ENCODE peak calls at places on chromosomes 4 and X, in ten cellular contexts. B is AG04450, E is ovary, O is mesendoderm, V is fibroblast of the aortic adventitia, D is cardiac fibroblast, Z is left ventricle myocardium inferior, A is fibroblast of villous mesenchyme, Q is tibial nerve, W is neural progenitor cell. T is an unnamed sample.

GRCh38 chr4:152785639-152786517 is 6.1 kb downstream of the ARFIP1 start:
- DNase-seq in B (no peak), E (no peak), O (no peak), V (peak), D (no peak), Z (no peak), A (no peak), Q (no peak), W (no peak), T (no peak)

GRCh38 chrX:112048707-112049106 is 33.9 kb downstream of the TRPC5 start:
- DNase-seq in B (no peak), E (no peak), O (peak), V (no peak), D (no peak), Z (no peak), A (no peak), Q (no peak), W (peak), T (no peak)

GRCh38 chr4:8580321-8581093 is at the start of gene GPR78:
- DNase-seq in B (no peak), E (peak), O (peak), V (peak), D (peak), Z (peak), A (peak), Q (no peak), W (peak), T (no peak)

GRCh38 chrX:134741801-134742200 is 83.5 kb upstream of the PLAC1 start:
- DNase-seq in B (no peak), E (no peak), O (no peak), V (no peak), D (no peak), Z (no peak), A (no peak), Q (no peak), W (no peak), T (no peak)

GRCh38 chrX:44431206-44431605 is 87.7 kb upstream of the EFHC2 start:
- DNase-seq in B (no peak), E (no peak), O (no peak), V (no peak), D (no peak), Z (no peak), A (peak), Q (no peak), W (no peak), T (peak)

GRCh38 chr4:24949970-24950369 is 37.1 kb upstream of the CCDC149 start:
- DNase-seq in B (no peak), E (no peak), O (no peak), V (no peak), D (no peak), Z (no peak), A (no peak), Q (no peak), W (no peak), T (no peak)

GRCh38 chrX:13126785-13127184 is 82.4 kb upstream of the FAM9C start:
- DNase-seq in B (no peak), E (no peak), O (no peak), V (peak), D (peak), Z (no peak), A (no peak), Q (no peak), W (no peak), T (no peak)

GRCh38 chr4:183012862-183013855 is 85.9 kb upstream of the WWC2 start:
- DNase-seq in B (no peak), E (no peak), O (peak), V (no peak), D (no peak), Z (no peak), A (no peak), Q (no peak), W (no peak), T (no peak)

GRCh38 chr4:152374606-152375285 is 161.1 kb downstream of the FBXW7 start:
- DNase-seq in B (no peak), E (no peak), O (peak), V (no peak), D (no peak), Z (no peak), A (no peak), Q (no peak), W (no peak), T (no peak)

GRCh38 chrX:38403834-38404233 is 51.4 kb downstream of the OTC start:
- DNase-seq in B (no peak), E (no peak), O (no peak), V (no peak), D (no peak), Z (no peak), A (no peak), Q (no peak), W (no peak), T (no peak)

GRCh38 chr4:113625902-113626301 is 135.6 kb downstream of the CAMK2D start:
- DNase-seq in B (no peak), E (no peak), O (no peak), V (no peak), D (no peak), Z (no peak), A (no peak), Q (no peak), W (no peak), T (no peak)

GRCh38 chrX:3371163-3371562 is 24.7 kb upstream of the MXRA5 start:
- DNase-seq in B (no peak), E (no peak), O (no peak), V (no peak), D (no peak), Z (no peak), A (no peak), Q (no peak), W (no peak), T (no peak)

GRCh38 chrX:117096528-117096927 is 633.8 kb upstream of the CT83 start:
- DNase-seq in B (no peak), E (no peak), O (no peak), V (no peak), D (no peak), Z (no peak), A (no peak), Q (no peak), W (no peak), T (no peak)

GRCh38 chr4:184403384-184403781 is 71.0 kb downstream of the IRF2 start:
- DNase-seq in B (no peak), E (no peak), O (no peak), V (no peak), D (no peak), Z (no peak), A (no peak), Q (no peak), W (no peak), T (no peak)

GRCh38 chrX:3711331-3711917 is 2.0 kb downstream of the PRKX start:
- DNase-seq in B (no peak), E (no peak), O (no peak), V (no peak), D (no peak), Z (peak), A (no peak), Q (no peak), W (no peak), T (no peak)

GRCh38 chrX:22171287-22172060 is 101.2 kb upstream of the CBLL2 start:
- DNase-seq in B (no peak), E (no peak), O (peak), V (no peak), D (no peak), Z (no peak), A (no peak), Q (no peak), W (peak), T (no peak)

GRCh38 chr4:103496800-103497199 is 223.0 kb downstream of the TACR3 start:
- DNase-seq in B (no peak), E (no peak), O (no peak), V (no peak), D (no peak), Z (no peak), A (no peak), Q (no peak), W (no peak), T (no peak)

GRCh38 chr4:123481034-123481433 is 84.4 kb downstream of the SPRY1 start:
- DNase-seq in B (peak), E (no peak), O (no peak), V (peak), D (no peak), Z (no peak), A (no peak), Q (no peak), W (no peak), T (peak)

GRCh38 chr4:81358173-81358572 is 113.5 kb downstream of the RASGEF1B start:
- DNase-seq in B (no peak), E (no peak), O (no peak), V (no peak), D (no peak), Z (no peak), A (no peak), Q (no peak), W (no peak), T (no peak)

GRCh38 chrX:12802741-12803140 is 11.5 kb downstream of the PRPS2 start:
- DNase-seq in B (no peak), E (no peak), O (no peak), V (no peak), D (no peak), Z (no peak), A (peak), Q (no peak), W (no peak), T (no peak)

GRCh38 chr4:80926446-80926845 is 104.1 kb upstream of the BMP3 start:
- DNase-seq in B (no peak), E (no peak), O (no peak), V (peak), D (peak), Z (no peak), A (no peak), Q (no peak), W (no peak), T (no peak)

GRCh38 chr4:84691170-84691691 is 108.3 kb downstream of the CDS1 start:
- DNase-seq in B (peak), E (no peak), O (peak), V (peak), D (peak), Z (no peak), A (peak), Q (no peak), W (no peak), T (peak)

GRCh38 chr4:54082168-54082567 is 17.8 kb upstream of the CHIC2 start:
- DNase-seq in B (peak), E (no peak), O (no peak), V (peak), D (peak), Z (no peak), A (peak), Q (no peak), W (no peak), T (peak)

GRCh38 chrX:102339312-102340298 is 92.6 kb downstream of the NXF2 start:
- DNase-seq in B (no peak), E (peak), O (no peak), V (no peak), D (no peak), Z (no peak), A (no peak), Q (no peak), W (no peak), T (no peak)

GRCh38 chrX:97616883-97617510 is 733.3 kb downstream of the RPA4 start:
- DNase-seq in B (peak), E (no peak), O (peak), V (peak), D (peak), Z (no peak), A (peak), Q (no peak), W (no peak), T (peak)

GRCh38 chr4:185534850-185535761 is at the start of gene PDLIM3:
- DNase-seq in B (no peak), E (peak), O (peak), V (no peak), D (peak), Z (peak), A (peak), Q (no peak), W (peak), T (no peak)

GRCh38 chr4:6750302-6751221 is 32.0 kb upstream of the KIAA0232 start:
- DNase-seq in B (no peak), E (no peak), O (no peak), V (no peak), D (no peak), Z (no peak), A (no peak), Q (no peak), W (no peak), T (no peak)

GRCh38 chrX:6384391-6384790 is 150.5 kb downstream of the VCX3A start:
- DNase-seq in B (no peak), E (no peak), O (peak), V (no peak), D (no peak), Z (no peak), A (no peak), Q (no peak), W (peak), T (no peak)

GRCh38 chr4:74654230-74654681 is 140.1 kb downstream of the BTC start:
- DNase-seq in B (no peak), E (no peak), O (no peak), V (no peak), D (no peak), Z (no peak), A (peak), Q (no peak), W (no peak), T (no peak)

GRCh38 chr4:180675368-180675675 is 1567.9 kb upstream of the TENM3 start:
- DNase-seq in B (no peak), E (no peak), O (no peak), V (no peak), D (no peak), Z (no peak), A (no peak), Q (no peak), W (no peak), T (no peak)
- H3K4me3 ChIP-seq in B (no peak), E (no peak), O (no peak), V (no peak), D (no peak), Z (no peak), A (no peak), Q (no peak), W (no peak), T (no peak)

GRCh38 chrX:119602701-119603255 is 3.4 kb downstream of the NKRF start:
- DNase-seq in B (no peak), E (no peak), O (peak), V (no peak), D (no peak), Z (no peak), A (no peak), Q (no peak), W (no peak), T (no peak)

GRCh38 chrX:119605398-119605738 is 856 bp downstream of the NKRF start:
- DNase-seq in B (no peak), E (peak), O (no peak), V (no peak), D (no peak), Z (no peak), A (no peak), Q (no peak), W (no peak), T (no peak)

GRCh38 chrX:119606508-119607389 is 525 bp upstream of the NKRF start:
- DNase-seq in B (no peak), E (no peak), O (no peak), V (peak), D (peak), Z (no peak), A (peak), Q (no peak), W (no peak), T (no peak)

GRCh38 chrX:119605739-119606507 is at the start of gene NKRF:
- DNase-seq in B (peak), E (peak), O (peak), V (no peak), D (peak), Z (peak), A (no peak), Q (peak), W (peak), T (peak)

DNA sequence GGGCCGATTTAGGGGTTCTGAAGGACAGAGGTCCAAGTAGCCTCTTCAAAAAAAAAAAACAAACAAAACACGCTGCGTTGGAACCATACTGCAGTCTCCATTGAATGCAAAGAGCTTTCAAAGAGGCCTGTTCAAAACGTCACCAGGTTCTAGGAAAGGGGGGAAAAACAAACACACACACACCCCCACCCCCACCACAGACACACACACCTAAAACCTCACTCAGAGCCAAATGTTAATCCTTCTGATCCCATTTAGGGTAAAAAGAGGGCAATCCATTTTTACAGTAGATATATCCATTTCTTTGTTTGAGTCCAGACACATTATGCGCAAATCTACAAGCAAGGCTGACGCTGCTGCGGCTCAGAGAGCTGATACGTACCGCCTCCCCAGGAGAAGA is 1.4 kb downstream of the NKRF start:
- DNase-seq in B (no peak), E (no peak), O (no peak), V (no peak), D (no peak), Z (no peak), A (no peak), Q (no peak), W (peak), T (no peak)
- H3K4me3 ChIP-seq in B (peak), E (peak), O (peak), V (peak), D (peak), Z (peak), A (peak), Q (no peak), W (peak), T (peak)

DNA sequence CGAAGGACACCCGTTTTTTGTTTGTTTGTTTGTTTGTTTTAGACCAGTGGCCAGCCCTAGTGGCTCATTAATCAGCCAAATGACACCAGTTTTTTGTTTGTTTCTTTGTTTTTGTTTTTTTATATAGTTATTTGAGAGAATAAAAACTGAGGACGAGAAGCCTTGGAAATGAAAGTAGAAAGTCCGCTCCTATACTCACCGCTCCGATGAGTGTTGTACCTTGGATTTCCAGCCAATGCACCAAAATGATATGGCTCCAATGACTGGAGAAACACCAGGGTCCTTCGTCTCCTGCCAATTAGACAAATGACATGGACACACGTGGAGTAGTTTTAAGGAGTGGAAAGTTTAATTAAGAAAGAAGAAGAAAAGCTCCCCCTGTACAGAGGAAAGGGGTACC is 87.9 kb downstream of the ZXDA start:
- DNase-seq in B (no peak), E (no peak), O (no peak), V (no peak), D (no peak), Z (no peak), A (no peak), Q (no peak), W (no peak), T (no peak)
- H3K4me3 ChIP-seq in B (no peak), E (no peak), O (no peak), V (no peak), D (no peak), Z (peak), A (no peak), Q (no peak), W (no peak), T (no peak)

DNA sequence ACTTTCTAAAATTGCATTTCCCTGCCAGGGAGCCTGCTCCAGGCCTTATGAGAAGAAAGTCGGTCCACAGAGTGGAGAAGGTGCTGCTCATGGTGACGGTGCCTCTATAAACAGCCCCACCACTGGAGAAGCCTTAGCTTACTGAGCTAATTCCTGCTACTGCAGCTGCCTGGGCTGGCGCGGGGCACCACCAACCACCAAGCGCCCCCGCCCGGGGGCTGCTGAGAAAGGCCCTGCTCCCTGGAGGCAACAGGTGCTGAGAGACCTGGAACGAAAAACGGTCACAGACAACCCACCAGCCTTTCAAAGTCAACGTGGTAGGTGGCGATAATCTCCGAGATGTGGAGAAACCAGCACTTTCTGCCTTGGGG is 2.9 kb downstream of the HCFC1 start:
- DNase-seq in B (no peak), E (no peak), O (peak), V (no peak), D (no peak), Z (no peak), A (no peak), Q (no peak), W (peak), T (no peak)
- H3K4me3 ChIP-seq in B (peak), E (peak), O (no peak), V (peak), D (peak), Z (peak), A (peak), Q (no peak), W (peak), T (peak)

GRCh38 chrX:45762699-45763647 is 562.3 kb upstream of the DIPK2B start:
- DNase-seq in B (no peak), E (no peak), O (no peak), V (no peak), D (no peak), Z (no peak), A (no peak), Q (no peak), W (no peak), T (no peak)

GRCh38 chrX:45761920-45762319 is 561.2 kb upstream of the DIPK2B start:
- DNase-seq in B (no peak), E (no peak), O (no peak), V (no peak), D (no peak), Z (no peak), A (no peak), Q (no peak), W (no peak), T (no peak)

GRCh38 chrX:45758738-45759397 is 558.2 kb upstream of the DIPK2B start:
- DNase-seq in B (no peak), E (no peak), O (no peak), V (no peak), D (no peak), Z (no peak), A (peak), Q (no peak), W (no peak), T (no peak)

GRCh38 chrX:45758319-45758718 is 557.6 kb upstream of the DIPK2B start:
- DNase-seq in B (peak), E (no peak), O (no peak), V (peak), D (peak), Z (no peak), A (peak), Q (no peak), W (no peak), T (peak)

DNA sequence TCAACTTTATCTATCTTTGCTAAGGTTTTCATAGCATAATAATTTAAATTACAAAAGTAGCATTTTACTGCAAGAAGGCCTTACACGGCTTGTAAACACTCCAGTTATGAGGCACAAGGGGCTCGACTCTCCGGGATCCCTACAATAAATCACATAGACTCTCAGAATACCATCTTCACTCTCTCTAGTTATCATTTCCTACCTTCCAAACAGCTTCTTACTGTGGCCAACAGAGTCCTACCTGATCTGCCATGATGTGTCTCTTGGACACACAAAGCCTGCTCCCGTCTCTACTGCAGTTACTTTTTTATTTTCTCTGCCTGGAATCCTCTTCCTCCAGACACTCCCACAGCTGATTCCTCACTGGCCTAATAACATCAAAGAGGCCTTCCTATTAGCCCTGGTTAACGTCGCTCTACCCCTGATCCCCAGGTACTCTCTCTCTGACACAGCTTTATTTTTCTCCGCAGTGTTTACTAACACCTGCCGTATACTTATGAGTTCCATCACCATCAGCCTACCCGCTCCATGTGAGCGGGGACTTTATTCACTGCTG is 559.6 kb upstream of the DIPK2B start:
- DNase-seq in B (no peak), E (no peak), O (no peak), V (no peak), D (no peak), Z (no peak), A (no peak), Q (no peak), W (no peak), T (no peak)
- H3K4me3 ChIP-seq in B (peak), E (no peak), O (no peak), V (no peak), D (no peak), Z (no peak), A (peak), Q (no peak), W (no peak), T (no peak)

GRCh38 chr4:73437558-73437956 is 1.5 kb downstream of the AFP start:
- DNase-seq in B (no peak), E (no peak), O (no peak), V (no peak), D (no peak), Z (no peak), A (no peak), Q (no peak), W (no peak), T (no peak)
- H3K4me3 ChIP-seq in B (no peak), E (no peak), O (no peak), V (no peak), D (no peak), Z (no peak), A (no peak), Q (no peak), W (no peak), T (no peak)

GRCh38 chr4:48047421-48047844 is 30.9 kb downstream of the NIPAL1 start:
- DNase-seq in B (no peak), E (no peak), O (no peak), V (peak), D (no peak), Z (no peak), A (no peak), Q (no peak), W (no peak), T (no peak)
- H3K4me3 ChIP-seq in B (no peak), E (no peak), O (no peak), V (no peak), D (no peak), Z (no peak), A (no peak), Q (no peak), W (no peak), T (no peak)